ENCODE peak calls at places on chromosomes 4 and X, in nine cellular contexts. J is posterior vena cava; H is NCI-H510A treated with DMSO at 0.1 percent for 48 hours; C is T-helper 1 cell; B is activated CD4-positive, alpha-beta T cell treated with anti-CD3 and anti-CD28 coated beads for 48 hours; G is hypothalamus; A is T47D; V is NCI-H1930; Y is CD4-positive, CD25-positive, alpha-beta regulatory T cell. I is an unnamed sample.

GRCh38 chrX:19513383-19513782 is 1.9 kb downstream of the MAP3K15 start:
- DNase-seq in J (no peak), Y (no peak), A (peak), B (no peak), H (peak), V (peak), G (no peak), C (no peak), I (no peak)

GRCh38 chrX:11187001-11187400 is 75.9 kb downstream of the HCCS start:
- DNase-seq in G (no peak), H (peak), C (no peak), J (no peak), A (no peak), V (no peak), Y (no peak), B (no peak), I (no peak)

GRCh38 chrX:104922206-104922621 is 298.3 kb downstream of the TEX13A start:
- DNase-seq in A (peak), H (peak), C (peak), J (peak), B (peak), V (peak), Y (peak), G (peak), I (peak)

GRCh38 chrX:31543565-31544125 is 471.8 kb upstream of the FTHL17 start:
- DNase-seq in V (no peak), B (no peak), A (no peak), Y (no peak), G (no peak), H (no peak), C (no peak), J (no peak), I (no peak)

GRCh38 chrX:107979534-107979933 is 2.6 kb downstream of the TEX13B start:
- DNase-seq in J (no peak), V (no peak), A (no peak), C (no peak), G (no peak), H (no peak), Y (no peak), B (peak), I (no peak)

GRCh38 chr4:108834167-108834566 is 71.3 kb upstream of the ETNPPL start:
- DNase-seq in J (no peak), Y (no peak), V (no peak), C (no peak), G (no peak), H (no peak), B (no peak), A (no peak), I (no peak)

GRCh38 chrX:2614911-2615310 is 76.2 kb upstream of the CD99 start:
- DNase-seq in C (no peak), J (no peak), G (no peak), V (no peak), Y (no peak), B (no peak), A (no peak), H (no peak), I (no peak)

GRCh38 chr4:41620594-41621256 is 82.8 kb downstream of the LIMCH1 start:
- DNase-seq in B (no peak), H (no peak), J (no peak), A (no peak), G (no peak), C (no peak), Y (no peak), V (peak), I (no peak)

GRCh38 chr4:74654230-74654681 is 140.1 kb downstream of the BTC start:
- DNase-seq in Y (no peak), A (no peak), C (no peak), G (no peak), B (no peak), V (no peak), J (no peak), H (no peak), I (no peak)

GRCh38 chr4:8746523-8747466 is 124.8 kb downstream of the HMX1 start:
- DNase-seq in C (no peak), H (no peak), A (no peak), V (no peak), G (no peak), J (peak), Y (no peak), B (no peak), I (no peak)

GRCh38 chr4:7394184-7394575 is 40.5 kb downstream of the PSAPL1 start:
- DNase-seq in J (no peak), A (no peak), Y (no peak), V (no peak), H (no peak), G (no peak), C (no peak), B (no peak), I (no peak)

GRCh38 chr4:60042941-60043340 is 1157.2 kb upstream of the ADGRL3 start:
- DNase-seq in B (no peak), G (no peak), Y (no peak), A (no peak), C (no peak), H (no peak), J (no peak), V (no peak), I (no peak)

GRCh38 chr4:11072999-11073398 is 355.7 kb downstream of the HS3ST1 start:
- DNase-seq in H (no peak), Y (no peak), G (no peak), B (no peak), A (no peak), C (no peak), J (no peak), V (no peak), I (no peak)

GRCh38 chr4:174036111-174036510 is 247.4 kb downstream of the FBXO8 start:
- DNase-seq in G (no peak), H (peak), A (no peak), B (no peak), Y (no peak), V (no peak), C (no peak), J (no peak), I (no peak)